ENCODE peak calls at places on chromosomes 6 and 20, in six cellular contexts. R is RWPE1, P is fibroblast of lung, K is Peyer's patch, W is lung, Y is A549. F is an unnamed sample.

GRCh38 chr6:42403415-42403814 is 48.3 kb downstream of the TRERF1 start:
- DNase-seq in W (no peak), K (peak), Y (no peak), R (peak), P (peak), F (no peak)

GRCh38 chr6:30885481-30885998 is 1.2 kb downstream of the DDR1 start:
- DNase-seq in K (peak), W (peak), P (peak), R (peak), Y (peak), F (no peak)

GRCh38 chr6:163876391-163876790 is 461.9 kb downstream of the QKI start:
- DNase-seq in P (peak), R (no peak), Y (no peak), K (no peak), W (no peak), F (no peak)

GRCh38 chr6:36838896-36839818 is at the start of gene CPNE5:
- DNase-seq in R (no peak), P (no peak), Y (no peak), K (no peak), W (no peak), F (no peak)

GRCh38 chr20:58651548-58651822 is 402 bp downstream of the STX16 start:
- DNase-seq in P (no peak), Y (no peak), R (no peak), K (no peak), W (no peak), F (no peak)

GRCh38 chr6:106181664-106182418 is 95.7 kb downstream of the PRDM1 start:
- DNase-seq in Y (no peak), P (peak), K (no peak), R (peak), W (no peak), F (no peak)

GRCh38 chr20:59250293-59250692 is 50.1 kb upstream of the EDN3 start:
- DNase-seq in W (no peak), R (no peak), Y (no peak), P (no peak), K (no peak), F (no peak)

GRCh38 chr20:44247676-44248419 is 740 bp downstream of the GDAP1L1 start:
- DNase-seq in K (no peak), P (peak), Y (peak), W (no peak), R (peak), F (no peak)

GRCh38 chr6:160254467-160255312 is 3.9 kb downstream of the SLC22A2 start:
- DNase-seq in Y (peak), R (peak), K (peak), P (no peak), W (no peak), F (no peak)
- TF ChIP-seq CTCF in Y (no peak), R (no peak), K (peak), P (no peak), W (no peak), F (no peak)

GRCh38 chr6:134449004-134449403 is 131.1 kb upstream of the SGK1 start:
- DNase-seq in W (no peak), P (no peak), K (no peak), R (no peak), Y (no peak), F (no peak)
- H3K27ac ChIP-seq in W (peak), P (peak), K (no peak), R (no peak), Y (no peak), F (no peak)

DNA sequence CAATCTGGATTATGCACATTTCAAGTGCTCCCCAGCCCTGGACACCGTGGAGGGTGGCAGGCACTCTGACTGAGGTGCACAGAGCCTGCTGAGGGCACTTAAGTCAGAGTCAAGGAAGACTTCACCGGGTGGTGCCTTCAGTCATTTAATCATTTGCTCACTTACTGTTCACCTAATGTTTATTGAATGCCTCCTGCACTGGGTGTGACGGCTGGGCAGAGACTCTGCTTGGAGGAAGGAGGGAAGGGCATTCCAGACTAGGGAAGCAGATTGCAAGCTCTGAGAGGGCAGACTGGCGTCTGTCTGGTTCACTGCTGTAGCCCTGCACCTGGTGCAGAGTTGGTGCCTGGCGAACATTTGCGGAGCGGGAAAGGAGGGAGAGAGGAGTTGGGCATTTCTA is 54.2 kb upstream of the FAM83D start:
- DNase-seq in R (no peak), Y (no peak), P (no peak), W (no peak), K (no peak), F (no peak)
- TF ChIP-seq CTCF in R (no peak), Y (no peak), P (no peak), W (no peak), K (no peak), F (no peak)

GRCh38 chr20:11255455-11255854 is 581.7 kb upstream of the JAG1 start:
- DNase-seq in W (no peak), R (no peak), P (no peak), Y (no peak), K (no peak), F (no peak)
- H3K27ac ChIP-seq in W (no peak), R (no peak), P (no peak), Y (no peak), K (no peak), F (no peak)

DNA sequence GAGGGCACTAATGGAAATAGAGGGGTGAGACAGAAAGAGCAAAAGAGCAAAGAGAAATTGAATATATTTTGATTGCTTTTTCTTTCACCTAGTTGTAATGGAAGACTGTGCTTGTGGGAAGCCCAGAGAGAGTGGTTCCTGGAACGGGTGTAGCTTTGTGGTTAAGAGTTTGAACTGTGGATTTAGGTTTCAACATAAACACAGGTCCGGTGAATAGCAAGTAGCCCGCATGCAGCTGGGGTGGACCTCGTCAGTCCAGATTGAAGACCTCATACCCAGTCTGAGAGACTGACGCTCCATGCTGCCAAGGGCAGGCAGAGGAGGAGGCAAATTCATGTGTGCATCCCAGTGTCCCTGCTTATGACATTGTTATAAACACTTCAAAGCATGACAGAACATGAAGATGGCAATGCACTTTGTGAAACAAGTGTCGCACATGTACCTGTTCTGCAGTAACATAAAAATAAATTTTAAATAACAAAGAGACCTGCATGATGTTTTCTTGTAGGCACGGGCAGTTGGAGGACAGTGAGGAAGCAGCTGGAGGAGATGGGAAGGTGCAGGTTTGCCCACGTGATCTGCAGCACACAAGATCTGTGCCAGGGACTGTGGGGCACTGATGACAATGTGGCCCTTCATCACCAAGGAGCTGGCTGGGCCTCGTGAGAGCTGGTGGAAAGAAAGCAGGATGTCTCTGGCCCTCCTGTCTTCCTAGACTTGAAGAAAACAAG is 220.5 kb upstream of the SSTR4 start:
- DNase-seq in Y (no peak), K (no peak), W (no peak), P (no peak), R (no peak), F (no peak)
- TF ChIP-seq CTCF in Y (no peak), K (no peak), W (no peak), P (no peak), R (no peak), F (no peak)